ENCODE peak calls at places on chromosomes 11 and 22, in seven cellular contexts. Q, G, W, B, H, C and Y are unnamed samples.

GRCh38 chr11:113603277-113604059 is 102.6 kb downstream of the TMPRSS5 start:
- DNase-seq in Q (no peak), W (no peak), C (peak), G (no peak), B (no peak), H (no peak), Y (no peak)

GRCh38 chr22:43550024-43550620 is 138.3 kb downstream of the MPPED1 start:
- DNase-seq in Q (peak), G (no peak), B (no peak), H (no peak), W (no peak), C (no peak), Y (no peak)

GRCh38 chr22:49724030-49724892 is 103.4 kb downstream of the BRD1 start:
- DNase-seq in Q (peak), B (no peak), C (no peak), G (no peak), H (no peak), W (no peak), Y (peak)

GRCh38 chr11:34075178-34075820 is 23.8 kb downstream of the CAPRIN1 start:
- DNase-seq in B (peak), H (peak), C (no peak), G (no peak), W (peak), Q (no peak), Y (no peak)

GRCh38 chr11:88523362-88524028 is 186.0 kb upstream of the CTSC start:
- DNase-seq in W (no peak), B (peak), G (no peak), Q (no peak), H (peak), C (no peak), Y (no peak)

GRCh38 chr11:1534682-1535081 is 37.4 kb downstream of the DUSP8 start:
- DNase-seq in C (no peak), Q (no peak), G (no peak), H (no peak), W (no peak), B (no peak), Y (no peak)

GRCh38 chr22:29343313-29343805 is 27.9 kb upstream of the RASL10A start:
- DNase-seq in H (peak), Q (no peak), W (no peak), C (peak), B (no peak), G (no peak), Y (no peak)

GRCh38 chr22:47628477-47629272 is 866.2 kb downstream of the TBC1D22A start:
- DNase-seq in G (no peak), C (no peak), W (no peak), Q (peak), H (no peak), B (no peak), Y (no peak)

GRCh38 chr22:25844601-25845000 is 102.6 kb downstream of the MYO18B start:
- DNase-seq in Q (no peak), B (no peak), H (no peak), W (no peak), C (no peak), G (no peak), Y (no peak)

GRCh38 chr22:24423519-24424000 is 3.8 kb upstream of the ADORA2A start:
- DNase-seq in H (no peak), Q (no peak), W (peak), C (no peak), G (no peak), B (no peak), Y (peak)

GRCh38 chr22:22110548-22111266 is 128.1 kb upstream of the TOP3B start:
- DNase-seq in G (no peak), Q (no peak), C (peak), W (peak), B (peak), H (peak), Y (no peak)